ENCODE peak calls at places on chromosomes 1 and 21, in four cellular contexts. L is kidney, T is HCT116, U is A673. Y is an unnamed sample.
A peak's percentile ranks its signal among the peaks of the same experiment; 100 is the strongest.

GRCh38 chr1:83761084-83761760 is 237.7 kb downstream of the TTLL7 start:
- DNase-seq in U (no peak), L (no peak), T (no peak), Y (no peak)

GRCh38 chr1:89454845-89455521 is 69.6 kb upstream of the LRRC8B start:
- DNase-seq in T (peak; percentile 34), U (peak; percentile 80), L (no peak), Y (peak; percentile 46)

GRCh38 chr1:59212715-59213114 is 84.2 kb upstream of the FGGY start:
- DNase-seq in U (no peak), T (no peak), L (no peak), Y (no peak)

GRCh38 chr1:230090194-230090711 is 23.2 kb downstream of the GALNT2 start:
- DNase-seq in L (no peak), T (no peak), U (no peak), Y (no peak)

GRCh38 chr1:41568204-41568603 is 83.7 kb upstream of the EDN2 start:
- DNase-seq in U (no peak), L (no peak), T (no peak), Y (no peak)

GRCh38 chr1:54542120-54542961 is 5.7 kb upstream of the ACOT11 start:
- DNase-seq in U (peak; percentile 90), L (peak; percentile 90), T (peak; percentile 61), Y (peak; percentile 91)

GRCh38 chr1:68202239-68202832 is 30.0 kb downstream of the WLS start:
- DNase-seq in T (no peak), L (no peak), U (no peak), Y (no peak)

GRCh38 chr1:81155131-81155530 is 645.6 kb upstream of the ADGRL2 start:
- DNase-seq in U (no peak), T (no peak), L (no peak), Y (no peak)

GRCh38 chr1:30318413-30318812 is 405.0 kb downstream of the MATN1 start:
- DNase-seq in U (no peak), T (no peak), L (no peak), Y (no peak)

GRCh38 chr1:231058416-231059109 is 18.5 kb upstream of the FAM89A start:
- DNase-seq in U (no peak), L (peak; percentile 80), T (no peak), Y (peak; percentile 73)

GRCh38 chr21:41956926-41957729 is 3.3 kb upstream of the C2CD2 start:
- DNase-seq in L (no peak), U (peak; percentile 38), T (no peak), Y (no peak)

GRCh38 chr1:183975651-183976050 is 61.9 kb downstream of the COLGALT2 start:
- DNase-seq in T (no peak), L (no peak), U (no peak), Y (no peak)

GRCh38 chr21:25573409-25574206 is 33.7 kb downstream of the MRPL39 start:
- DNase-seq in T (peak; percentile 24), L (no peak), U (peak; percentile 88), Y (no peak)

GRCh38 chr1:167791281-167792209 is 69.8 kb downstream of the MPZL1 start:
- DNase-seq in U (peak; percentile 95), T (no peak), L (no peak), Y (no peak)

GRCh38 chr1:92310185-92310597 is 11.3 kb downstream of the RPAP2 start:
- DNase-seq in T (no peak), U (peak; percentile 52), L (no peak), Y (no peak)

GRCh38 chr1:55195523-55196233 is 19.5 kb downstream of the USP24 start:
- DNase-seq in T (no peak), U (no peak), L (no peak), Y (no peak)

GRCh38 chr1:170556910-170557309 is 24.9 kb downstream of the GORAB start:
- DNase-seq in T (no peak), U (no peak), L (no peak), Y (no peak)

GRCh38 chr1:157682710-157683437 is 17.7 kb downstream of the FCRL3 start:
- DNase-seq in T (no peak), L (no peak), U (no peak), Y (no peak)

GRCh38 chr21:15743593-15743992 is 13.8 kb downstream of the USP25 start:
- DNase-seq in U (no peak), L (no peak), T (no peak), Y (no peak)

GRCh38 chr21:25639922-25640670 is 1.0 kb downstream of the JAM2 start:
- DNase-seq in L (peak; percentile 77), U (peak; percentile 18), T (no peak), Y (no peak)

GRCh38 chr1:216723274-216723780 is at the start of gene ESRRG:
- DNase-seq in L (peak; percentile 84), U (peak; percentile 43), T (no peak), Y (peak; percentile 77)

GRCh38 chr1:118960026-118960561 is 28.0 kb downstream of the TBX15 start:
- DNase-seq in T (no peak), U (no peak), L (no peak), Y (no peak)

GRCh38 chr21:37463083-37463780 is 96.7 kb downstream of the DYRK1A start:
- DNase-seq in T (peak; percentile 37), U (peak; percentile 68), L (no peak), Y (peak; percentile 36)

GRCh38 chr21:38848187-38848609 is 42.5 kb downstream of the ETS2 start:
- DNase-seq in U (no peak), L (no peak), T (no peak), Y (no peak)

GRCh38 chr1:42941640-42942330 is 16.9 kb downstream of the SLC2A1 start:
- DNase-seq in T (peak; percentile 80), L (peak; percentile 92), U (peak; percentile 73), Y (no peak)

GRCh38 chr1:8365661-8366362 is 47.9 kb downstream of the SLC45A1 start:
- DNase-seq in L (no peak), U (no peak), T (no peak), Y (no peak)

GRCh38 chr1:59020151-59020997 is 236.5 kb upstream of the JUN start:
- DNase-seq in L (peak; percentile 80), T (no peak), U (peak; percentile 45), Y (no peak)

GRCh38 chr1:242162179-242162578 is 163.3 kb upstream of the MAP1LC3C start:
- DNase-seq in L (no peak), U (no peak), T (no peak), Y (no peak)

GRCh38 chr1:19582318-19582717 is 61.8 kb upstream of the NBL1 start:
- DNase-seq in T (peak; percentile 60), U (peak; percentile 31), L (no peak), Y (peak; percentile 62)

GRCh38 chr21:21084179-21084578 is 86.0 kb downstream of the NCAM2 start:
- DNase-seq in T (no peak), U (no peak), L (no peak), Y (no peak)

GRCh38 chr21:42630626-42631025 is 22.8 kb upstream of the PDE9A start:
- DNase-seq in U (no peak), T (no peak), L (peak; percentile 74), Y (no peak)

GRCh38 chr21:44455524-44456206 is 355 bp downstream of the LRRC3 start:
- DNase-seq in L (peak; percentile 75), T (no peak), U (peak; percentile 49), Y (peak; percentile 29)

GRCh38 chr1:58133562-58133961 is 413.0 kb downstream of the OMA1 start:
- DNase-seq in T (no peak), U (no peak), L (no peak), Y (no peak)

GRCh38 chr1:216665381-216665780 is 57.8 kb downstream of the ESRRG start:
- DNase-seq in U (no peak), T (no peak), L (no peak), Y (no peak)

GRCh38 chr1:155254714-155255242 is 505 bp downstream of the ENTREP3 start:
- DNase-seq in L (peak; percentile 86), U (no peak), T (no peak), Y (no peak)

GRCh38 chr1:53589043-53589887 is 130.1 kb downstream of the DMRTB1 start:
- DNase-seq in T (no peak), L (no peak), U (no peak), Y (peak; percentile 6)

DNA sequence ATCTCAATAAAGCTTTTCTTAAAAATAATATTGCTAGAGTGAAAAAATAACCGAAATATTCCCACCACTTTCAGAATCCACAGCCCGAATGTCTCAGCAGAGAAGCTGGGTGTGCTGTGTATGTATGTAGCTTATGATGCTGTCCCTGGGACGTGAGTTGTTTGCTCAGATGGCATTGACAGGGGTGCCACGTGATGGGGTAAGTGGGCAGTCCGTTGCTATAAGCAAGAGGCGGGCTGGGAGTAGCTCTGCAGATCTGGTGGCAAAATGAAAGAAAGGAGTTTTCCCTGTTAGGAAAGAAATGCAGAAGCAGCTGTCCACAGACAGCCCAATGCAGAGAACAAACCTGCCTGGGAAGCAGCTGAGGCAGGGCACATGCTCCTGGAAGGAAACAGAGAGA is 3.8 kb upstream of the FAM20B start:
- DNase-seq in U (peak; percentile 11), T (no peak), L (no peak), Y (no peak)
- H3K4me3 ChIP-seq in U (no peak overlapping the region), T (no peak overlapping the region), L (peak overlapping the region; percentile 7), Y (no peak overlapping the region)

DNA sequence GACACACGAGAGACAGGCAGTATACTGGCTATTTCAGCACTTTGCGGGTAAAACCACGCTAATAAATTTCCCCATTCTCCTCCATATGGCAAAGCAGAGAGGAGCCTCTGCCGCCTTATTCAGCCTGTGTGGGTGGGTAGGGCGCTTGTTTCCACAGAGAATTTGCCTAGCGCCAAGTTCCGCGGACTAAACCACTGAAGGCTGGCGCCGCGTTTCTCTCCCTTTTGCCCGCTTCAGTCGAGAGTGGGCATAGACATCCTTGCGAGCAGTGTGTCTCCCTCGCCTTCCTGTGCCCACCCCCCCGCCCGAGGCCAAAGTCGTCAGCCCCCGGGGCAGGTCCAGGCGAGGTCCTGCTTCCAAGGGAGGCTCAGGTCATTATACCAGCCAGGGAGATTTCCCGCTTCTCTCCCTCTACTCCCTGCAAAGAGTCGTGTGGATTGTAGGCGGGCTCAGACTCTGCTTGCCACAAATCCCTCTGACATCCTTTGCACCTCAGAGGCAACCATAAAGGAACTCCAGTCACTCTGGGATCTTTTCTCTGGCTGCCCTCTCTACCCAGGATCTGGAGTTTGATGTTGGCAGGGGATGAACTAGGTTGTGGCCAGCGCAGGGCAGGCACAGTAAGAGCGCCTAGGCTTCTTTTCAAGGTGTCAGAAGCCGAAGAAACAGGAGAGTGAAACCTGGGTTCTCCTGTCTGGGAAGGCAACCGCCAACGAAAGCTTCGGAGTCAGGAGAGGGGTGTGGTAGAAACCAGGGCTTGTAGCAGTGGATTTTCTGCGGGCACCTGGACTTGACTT is 8.8 kb downstream of the HLX start:
- DNase-seq in L (peak; percentile 35), T (no peak), U (no peak), Y (no peak)
- H3K4me1 ChIP-seq in L (peaks cover 2% of the 10 kb centered on the region), T (no peaks in the 10 kb centered on the region), U (no peaks in the 10 kb centered on the region), Y (no peaks in the 10 kb centered on the region)

GRCh38 chr1:218351617-218352438 is 6.7 kb downstream of the TGFB2 start:
- DNase-seq in L (no peak), T (no peak), U (peak; percentile 63), Y (no peak)
- H3K4me3 ChIP-seq in L (peak overlapping the region; percentile 44), T (no peak overlapping the region), U (peak overlapping the region; percentile 37), Y (no peak overlapping the region)

DNA sequence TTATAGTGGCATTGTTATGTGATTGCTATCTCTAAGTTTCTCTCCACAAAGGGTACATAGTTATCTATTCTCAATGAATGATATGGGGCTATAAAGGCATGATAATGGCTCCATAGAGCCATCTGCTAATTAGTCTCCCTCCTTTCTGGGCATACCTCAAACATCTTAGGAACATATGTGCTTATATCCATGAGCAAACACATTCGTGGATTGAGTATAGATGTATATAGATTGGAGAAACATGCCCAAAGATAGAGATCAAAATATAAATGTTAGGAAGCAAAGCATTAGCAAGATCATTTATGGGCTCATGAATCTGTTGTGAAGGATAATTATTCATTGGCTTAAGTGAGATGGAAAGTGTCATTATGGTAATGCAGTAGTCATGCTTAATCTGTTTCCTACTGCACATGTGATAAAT is 155.9 kb upstream of the UBE2U start:
- DNase-seq in L (no peak), U (peak; percentile 32), T (no peak), Y (no peak)
- H3K4me1 ChIP-seq in L (no peaks in the 10 kb centered on the region), U (peaks cover 14% of the 10 kb centered on the region), T (no peaks in the 10 kb centered on the region), Y (peaks cover 21% of the 10 kb centered on the region)